ENCODE peak calls at places on chromosomes 1 and 21, in six cellular contexts. K, H, W, V, Z and F are unnamed samples.

GRCh38 chr1:180229483-180230415 is at the start of gene LHX4:
- DNase-seq in Z (no peak), K (no peak), V (peak), H (no peak), W (peak), F (peak)

GRCh38 chr21:34037446-34037845 is 35.9 kb upstream of the MRPS6 start:
- DNase-seq in H (no peak), K (no peak), V (peak), W (no peak), Z (no peak), F (peak)

GRCh38 chr21:45078877-45079281 is 4.5 kb downstream of the ADARB1 start:
- DNase-seq in K (peak), H (peak), W (no peak), V (peak), Z (no peak), F (peak)

GRCh38 chr1:77281491-77282186 is at the start of gene AK5:
- DNase-seq in Z (peak), W (no peak), V (peak), K (peak), H (peak), F (peak)

GRCh38 chr1:56411484-56412180 is 167.7 kb downstream of the PLPP3 start:
- DNase-seq in H (no peak), V (no peak), Z (no peak), W (no peak), K (no peak), F (peak)

GRCh38 chr1:191695865-191696264 is 462.4 kb upstream of the RGS18 start:
- DNase-seq in K (no peak), Z (no peak), W (no peak), H (no peak), V (peak), F (peak)

GRCh38 chr1:202283379-202283844 is 58.3 kb downstream of the UBE2T start:
- DNase-seq in H (no peak), Z (no peak), V (peak), K (no peak), W (no peak), F (peak)

GRCh38 chr21:26555554-26555953 is 17.5 kb downstream of the CYYR1 start:
- DNase-seq in K (no peak), V (no peak), H (no peak), W (no peak), Z (no peak), F (no peak)

GRCh38 chr1:113021430-113022085 is 51.4 kb upstream of the LRIG2 start:
- DNase-seq in W (no peak), K (no peak), H (no peak), V (peak), Z (peak), F (peak)

GRCh38 chr1:2233997-2234761 is 6.1 kb downstream of the SKI start:
- DNase-seq in K (peak), Z (no peak), W (no peak), H (peak), V (peak), F (peak)

GRCh38 chr1:160366731-160367515 is at the start of gene NHLH1:
- DNase-seq in K (no peak), H (no peak), W (no peak), Z (no peak), V (no peak), F (no peak)

GRCh38 chr1:117664314-117664713 is 58.5 kb downstream of the TENT5C start:
- DNase-seq in W (no peak), H (no peak), Z (no peak), K (peak), V (no peak), F (no peak)

GRCh38 chr1:234170067-234170466 is 203.2 kb upstream of the COA6 start:
- DNase-seq in Z (no peak), V (no peak), W (no peak), K (no peak), H (no peak), F (no peak)

GRCh38 chr1:66446261-66447001 is 87.5 kb upstream of the SGIP1 start:
- DNase-seq in W (peak), V (peak), K (peak), Z (peak), H (no peak), F (peak)

GRCh38 chr21:16195476-16195875 is 465.7 kb downstream of the USP25 start:
- DNase-seq in H (no peak), W (no peak), V (peak), K (no peak), Z (no peak), F (peak)

GRCh38 chr1:23483327-23484252 is at the start of gene ASAP3:
- DNase-seq in H (no peak), V (peak), Z (no peak), K (no peak), W (no peak), F (peak)

GRCh38 chr1:90074555-90075315 is 79.8 kb downstream of the ZNF326 start:
- DNase-seq in W (no peak), V (no peak), H (no peak), K (no peak), Z (no peak), F (no peak)

GRCh38 chr1:153962088-153963029 is 978 bp downstream of the SLC39A1 start:
- DNase-seq in W (peak), Z (no peak), K (no peak), H (no peak), V (peak), F (peak)

GRCh38 chr1:150955274-150955673 is 19.4 kb downstream of the CERS2 start:
- DNase-seq in K (no peak), Z (no peak), H (no peak), V (no peak), W (no peak), F (no peak)

GRCh38 chr1:19250629-19251304 is 557 bp downstream of the EMC1 start:
- DNase-seq in Z (no peak), V (peak), K (no peak), W (no peak), H (no peak), F (no peak)

GRCh38 chr1:94182191-94182590 is 55.2 kb downstream of the ARHGAP29 start:
- DNase-seq in H (no peak), Z (no peak), V (no peak), K (no peak), W (no peak), F (no peak)

GRCh38 chr1:206960676-206961386 is 9.4 kb downstream of the FCAMR start:
- DNase-seq in K (no peak), V (no peak), Z (no peak), W (no peak), H (no peak), F (no peak)

GRCh38 chr1:224774378-224774777 is 155.1 kb upstream of the DNAH14 start:
- DNase-seq in V (peak), K (no peak), W (no peak), H (no peak), Z (no peak), F (no peak)

GRCh38 chr1:210757677-210758076 is 376.3 kb downstream of the KCNH1 start:
- DNase-seq in Z (no peak), K (no peak), H (no peak), V (no peak), W (no peak), F (no peak)

GRCh38 chr1:230149751-230150584 is 82.9 kb downstream of the GALNT2 start:
- DNase-seq in K (no peak), Z (no peak), H (no peak), V (no peak), W (no peak), F (no peak)

GRCh38 chr1:5515501-5515900 is 476.7 kb downstream of the NPHP4 start:
- DNase-seq in V (no peak), Z (no peak), H (no peak), K (no peak), W (no peak), F (no peak)

GRCh38 chr1:16971330-16972209 is 8.8 kb downstream of the MFAP2 start:
- DNase-seq in H (no peak), W (no peak), K (no peak), Z (peak), V (peak), F (no peak)

GRCh38 chr1:2496746-2497145 is 20.7 kb downstream of the PLCH2 start:
- DNase-seq in H (no peak), K (no peak), Z (no peak), V (no peak), W (no peak), F (no peak)